ENCODE peak calls at places on chromosomes 12 and 14, in seven cellular contexts. X is GM23248, F is OCI-LY7, M is Karpas-422, V is SK-N-SH, B is HCT116, U is hepatocyte. N is an unnamed sample. For H3K9me2 and H3K4me1, the result is how much of the 10 kb centered on the place peaks cover.

GRCh38 chr14:66288511-66288910 is 197.7 kb upstream of the CCDC196 start:
- DNase-seq in X (peak), F (no peak), M (no peak), V (no peak), B (no peak), U (no peak), N (peak)

GRCh38 chr14:90639641-90640040 is 176.6 kb downstream of the TTC7B start:
- DNase-seq in X (no peak), F (no peak), M (no peak), V (no peak), B (no peak), U (no peak), N (no peak)

GRCh38 chr12:56300644-56301464 is 724 bp upstream of the CS start:
- DNase-seq in X (no peak), F (no peak), M (peak), V (no peak), B (no peak), U (no peak), N (no peak)

GRCh38 chr14:106811167-106811566 is 1284.8 kb downstream of the TMEM121 start:
- DNase-seq in X (no peak), F (no peak), M (no peak), V (no peak), B (no peak), U (no peak), N (no peak)

GRCh38 chr14:90727082-90727481 is 89.1 kb downstream of the TTC7B start:
- DNase-seq in X (no peak), F (no peak), M (no peak), V (no peak), B (no peak), U (no peak), N (no peak)

GRCh38 chr14:80944861-80945617 is 3.5 kb upstream of the CEP128 start:
- DNase-seq in X (peak), F (no peak), M (no peak), V (no peak), B (no peak), U (no peak), N (no peak)

GRCh38 chr12:6956332-6956727 is 5.2 kb downstream of the PTPN6 start:
- DNase-seq in X (no peak), F (no peak), M (no peak), V (peak), B (no peak), U (no peak), N (no peak)

GRCh38 chr14:66432334-66432733 is 53.8 kb upstream of the CCDC196 start:
- DNase-seq in X (no peak), F (no peak), M (no peak), V (no peak), B (no peak), U (no peak), N (no peak)

GRCh38 chr12:39431002-39431796 is 11.7 kb downstream of the KIF21A start:
- DNase-seq in X (no peak), F (no peak), M (no peak), V (no peak), B (no peak), U (no peak), N (no peak)

GRCh38 chr12:12147111-12147510 is 76.4 kb downstream of the BCL2L14 start:
- DNase-seq in X (no peak), F (no peak), M (no peak), V (no peak), B (no peak), U (no peak), N (no peak)

GRCh38 chr12:116759783-116760581 is 21.9 kb downstream of the RNFT2 start:
- DNase-seq in X (no peak), F (no peak), M (no peak), V (no peak), B (peak), U (no peak), N (no peak)

GRCh38 chr12:109625131-109625559 is 51.6 kb downstream of the MVK start:
- DNase-seq in X (peak), F (no peak), M (no peak), V (peak), B (peak), U (peak), N (peak)

GRCh38 chr12:11896530-11896929 is 174.2 kb upstream of the BCL2L14 start:
- DNase-seq in X (no peak), F (no peak), M (no peak), V (peak), B (no peak), U (no peak), N (no peak)

GRCh38 chr14:22594156-22594716 is 3.9 kb upstream of the ABHD4 start:
- DNase-seq in X (no peak), F (no peak), M (no peak), V (no peak), B (no peak), U (no peak), N (no peak)

GRCh38 chr12:153080-153746 is 60.7 kb downstream of the SLC6A12 start:
- DNase-seq in X (peak), F (peak), M (peak), V (peak), B (peak), U (peak), N (peak)

GRCh38 chr12:45725631-45726593 is 3.6 kb upstream of the ARID2 start:
- DNase-seq in X (peak), F (peak), M (peak), V (peak), B (no peak), U (peak), N (peak)

GRCh38 chr12:118874698-118875548 is 106.4 kb upstream of the SRRM4 start:
- DNase-seq in X (no peak), F (no peak), M (peak), V (no peak), B (no peak), U (no peak), N (peak)

GRCh38 chr14:31949709-31950108 is 127.4 kb upstream of the ARHGAP5 start:
- DNase-seq in X (peak), F (no peak), M (no peak), V (no peak), B (no peak), U (no peak), N (peak)

GRCh38 chr14:95037273-95037672 is 120.1 kb downstream of the DICER1 start:
- DNase-seq in X (no peak), F (no peak), M (no peak), V (no peak), B (no peak), U (no peak), N (no peak)

GRCh38 chr14:92456215-92457017 is 57.2 kb upstream of the RIN3 start:
- DNase-seq in X (peak), F (peak), M (peak), V (peak), B (peak), U (peak), N (peak)

GRCh38 chr14:85572845-85573244 is 42.9 kb downstream of the FLRT2 start:
- DNase-seq in X (peak), F (no peak), M (no peak), V (no peak), B (no peak), U (no peak), N (peak)

GRCh38 chr14:99879401-99880295 is 86.4 kb downstream of the EML1 start:
- DNase-seq in X (peak), F (no peak), M (no peak), V (no peak), B (no peak), U (peak), N (peak)

GRCh38 chr14:101246894-101247853 is 314.1 kb upstream of the DIO3 start:
- DNase-seq in X (no peak), F (no peak), M (no peak), V (peak), B (no peak), U (no peak), N (no peak)

GRCh38 chr12:5013206-5013830 is 30.4 kb upstream of the KCNA5 start:
- DNase-seq in X (no peak), F (no peak), M (no peak), V (no peak), B (no peak), U (no peak), N (no peak)

GRCh38 chr12:11901687-11902524 is 168.8 kb upstream of the BCL2L14 start:
- DNase-seq in X (no peak), F (no peak), M (no peak), V (no peak), B (no peak), U (no peak), N (no peak)

GRCh38 chr12:7995266-7995963 is 37.1 kb upstream of the FOXJ2 start:
- DNase-seq in X (peak), F (peak), M (peak), V (peak), B (peak), U (peak), N (peak)

GRCh38 chr14:104510794-104511611 is 68.6 kb upstream of the C14orf180 start:
- DNase-seq in X (no peak), F (no peak), M (no peak), V (peak), B (no peak), U (no peak), N (no peak)

GRCh38 chr12:105334568-105334967 is 4.1 kb downstream of the C12orf75 start:
- DNase-seq in X (peak), F (no peak), M (no peak), V (no peak), B (no peak), U (no peak), N (peak)

GRCh38 chr14:78606111-78606510 is 435.9 kb downstream of the NRXN3 start:
- DNase-seq in X (peak), F (no peak), M (no peak), V (no peak), B (no peak), U (no peak), N (no peak)

GRCh38 chr14:105123981-105124836 is 44.4 kb downstream of the JAG2 start:
- DNase-seq in X (no peak), F (no peak), M (no peak), V (no peak), B (no peak), U (no peak), N (no peak)

GRCh38 chr12:9049520-9050133 is 60.3 kb downstream of the KLRG1 start:
- DNase-seq in X (peak), F (peak), M (peak), V (peak), B (peak), U (peak), N (peak)

GRCh38 chr12:6946033-6946919 is 2.5 kb downstream of the C12orf57 start:
- DNase-seq in X (no peak), F (peak), M (peak), V (peak), B (peak), U (peak), N (peak)

GRCh38 chr12:60724984-60725383 is 1129.2 kb downstream of the SLC16A7 start:
- DNase-seq in X (no peak), F (no peak), M (no peak), V (no peak), B (no peak), U (no peak), N (no peak)

DNA sequence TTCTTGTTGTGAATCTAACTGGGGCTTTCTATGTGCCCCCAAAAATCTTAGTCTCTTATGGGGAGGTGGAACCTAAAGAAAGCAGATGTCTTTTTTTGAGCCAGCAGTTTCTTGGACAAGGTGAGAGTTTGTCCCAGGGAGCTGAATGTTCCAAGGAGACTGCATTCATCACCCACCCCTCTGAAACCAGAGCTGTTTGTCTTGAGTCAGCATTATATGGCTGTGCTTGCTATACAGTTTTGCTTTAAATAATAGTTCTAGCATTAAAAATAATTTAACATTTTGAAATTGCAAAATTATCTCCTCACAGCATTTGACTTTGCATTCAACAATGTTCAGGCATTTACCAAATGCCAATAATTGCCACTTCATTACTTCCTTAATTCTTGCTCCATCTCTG is 813.3 kb downstream of the BCL11B start:
- DNase-seq in X (no peak), F (no peak), M (no peak), V (no peak), B (no peak), U (no peak), N (no peak)
- H3K9me2 ChIP-seq in X (under half), F (under half), M (under half), V (under half), B (under half), U (under half), N (under half)

GRCh38 chr14:73746540-73747385 is 32.6 kb upstream of the PNMA1 start:
- DNase-seq in X (no peak), F (peak), M (no peak), V (peak), B (no peak), U (peak), N (no peak)
- H3K4me1 ChIP-seq in X (under half), F (half or more), M (half or more), V (under half), B (under half), U (half or more), N (half or more)

GRCh38 chr12:42732908-42733411 is 143.4 kb upstream of the PRICKLE1 start:
- DNase-seq in X (no peak), F (no peak), M (no peak), V (no peak), B (no peak), U (no peak), N (no peak)
- H3K9me2 ChIP-seq in X (under half), F (under half), M (under half), V (under half), B (under half), U (under half), N (under half)

DNA sequence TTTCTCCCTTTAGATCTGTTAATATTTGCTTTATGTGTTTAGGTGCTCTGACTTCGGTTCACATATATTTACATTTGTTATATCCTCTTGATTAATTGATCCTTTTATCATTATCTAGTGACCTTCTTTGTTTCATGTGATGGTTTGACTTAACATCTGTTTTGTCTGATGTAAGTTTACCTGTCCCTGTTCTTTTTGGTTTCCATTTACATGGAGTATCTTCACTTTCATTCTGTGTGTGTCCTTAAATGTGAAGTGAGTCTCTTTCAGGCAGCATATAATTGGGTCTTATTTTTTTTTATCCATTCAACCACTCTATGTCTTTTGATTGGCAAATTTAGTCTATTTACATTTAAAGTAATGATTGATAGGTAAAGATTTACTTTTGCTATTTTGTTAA is 24.2 kb downstream of the TRMT5 start:
- DNase-seq in X (no peak), F (no peak), M (no peak), V (no peak), B (no peak), U (no peak), N (no peak)
- H3K4me1 ChIP-seq in X (under half), F (under half), M (under half), V (under half), B (under half), U (under half), N (under half)

N was measured in PC-3.